ENCODE peak calls at places on chromosomes 2 and 18, in ten cellular contexts. B is adrenal gland, Y is K562, V is HepG2, Z is lower leg skin, N is IMR-90, X is body of pancreas, D is uterus, I is tibial nerve, M is H54. C is an unnamed sample.

GRCh38 chr2:219041252-219041651 is at the start of gene CFAP65:
- DNase-seq in N (peak; percentile 58), Z (no peak), X (peak; percentile 74), Y (peak; percentile 15), M (no peak), I (no peak), D (no peak), V (no peak), B (no peak), C (no peak)

GRCh38 chr18:55114856-55115255 is 155.6 kb upstream of the CCDC68 start:
- DNase-seq in Y (no peak), N (no peak), X (no peak), D (no peak), I (no peak), M (no peak), Z (no peak), B (no peak), V (no peak), C (no peak)

GRCh38 chr2:2750867-2751714 is 420.0 kb upstream of the MYT1L start:
- DNase-seq in Y (no peak), M (no peak), I (no peak), B (no peak), X (no peak), N (no peak), D (no peak), V (no peak), Z (no peak), C (no peak)

GRCh38 chr2:68292108-68292710 is 27.5 kb downstream of the CNRIP1 start:
- DNase-seq in M (peak; percentile 19), Y (peak; percentile 49), X (peak; percentile 35), I (no peak), D (no peak), N (peak; percentile 37), V (peak; percentile 45), B (peak; percentile 14), Z (no peak), C (peak; percentile 76)

GRCh38 chr2:150698016-150698661 is 210.7 kb upstream of the RND3 start:
- DNase-seq in N (peak; percentile 58), I (peak; percentile 11), Y (no peak), M (no peak), B (no peak), D (no peak), X (no peak), V (no peak), Z (no peak), C (no peak)

GRCh38 chr2:23513881-23514793 is 129.2 kb downstream of the KLHL29 start:
- DNase-seq in B (no peak), Y (no peak), Z (no peak), M (no peak), V (no peak), D (peak; percentile 75), I (no peak), X (no peak), N (no peak), C (no peak)

GRCh38 chr2:104976603-104977120 is 61.2 kb upstream of the MRPS9 start:
- DNase-seq in I (no peak), B (no peak), Z (no peak), N (no peak), X (no peak), D (no peak), V (peak; percentile 33), M (peak; percentile 12), Y (peak; percentile 21), C (peak; percentile 21)

GRCh38 chr2:157722580-157723234 is 94.0 kb upstream of the ACVR1C start:
- DNase-seq in D (no peak), Y (no peak), B (no peak), Z (no peak), X (no peak), M (no peak), N (peak; percentile 11), I (no peak), V (no peak), C (peak; percentile 5)

GRCh38 chr18:8703181-8703638 is 2.1 kb upstream of the MTCL1 start:
- DNase-seq in V (no peak), N (no peak), I (no peak), D (no peak), Y (no peak), B (no peak), X (no peak), M (no peak), Z (no peak), C (peak; percentile 28)

GRCh38 chr2:106032676-106033075 is 161.4 kb downstream of the UXS1 start:
- DNase-seq in V (no peak), B (no peak), N (no peak), Y (no peak), X (no peak), D (no peak), Z (no peak), I (no peak), M (no peak), C (no peak)

GRCh38 chr2:26345284-26345553 is 724 bp upstream of the SELENOI start:
- DNase-seq in B (no peak), I (no peak), V (no peak), X (no peak), M (no peak), Z (no peak), D (no peak), N (no peak), Y (peak; percentile 45), C (no peak)

GRCh38 chr2:26345554-26346453 is at the start of gene SELENOI:
- DNase-seq in X (peak; percentile 99), I (peak; percentile 96), M (peak; percentile 79), D (peak; percentile 99), N (peak; percentile 99), Z (peak; percentile 99), B (peak; percentile 99), Y (peak; percentile 98), V (peak; percentile 100), C (peak; percentile 100)

GRCh38 chr2:26346454-26347053 is at the start of gene ADGRF3:
- DNase-seq in V (peak; percentile 63), N (peak; percentile 19), I (peak; percentile 19), X (peak; percentile 72), B (peak; percentile 77), Z (peak; percentile 26), M (no peak), D (peak; percentile 41), Y (no peak), C (peak; percentile 70)

GRCh38 chr2:26347286-26347865 is 787 bp upstream of the ADGRF3 start:
- DNase-seq in M (no peak), D (no peak), X (no peak), N (peak; percentile 33), B (no peak), Z (no peak), V (no peak), I (no peak), Y (no peak), C (peak; percentile 50)

GRCh38 chr2:26344581-26345283 is 1.2 kb upstream of the SELENOI start:
- DNase-seq in Z (no peak), X (peak; percentile 42), Y (peak; percentile 27), V (peak; percentile 63), I (no peak), B (peak; percentile 56), N (peak; percentile 49), M (no peak), D (peak; percentile 24), C (peak; percentile 81)
- TF ChIP-seq POLR2A in Z (no peak), X (no peak), Y (no peak), V (peak; percentile 32), I (no peak), B (no peak), N (no peak), M (no peak), D (no peak), C (no peak)

GRCh38 chr2:97995734-97996624 is at the start of gene TMEM131:
- DNase-seq in I (peak; percentile 82), Y (peak; percentile 95), V (peak; percentile 88), D (peak; percentile 91), Z (peak; percentile 92), M (peak; percentile 91), B (peak; percentile 94), N (peak; percentile 93), X (peak; percentile 94), C (peak; percentile 97)
- TF ChIP-seq POLR2A in I (peak; percentile 75), Y (peak; percentile 73), V (peak; percentile 90), D (peak; percentile 75), Z (peak; percentile 30), M (peak; percentile 92), B (peak; percentile 49), N (no peak), X (peak; percentile 58), C (peak; percentile 86)

GRCh38 chr18:49845629-49846252 is 32.4 kb upstream of the ACAA2 start:
- DNase-seq in D (no peak), I (peak; percentile 4), B (no peak), X (no peak), M (no peak), Y (no peak), Z (no peak), V (no peak), N (no peak), C (no peak)

GRCh38 chr18:49847524-49847923 is 34.2 kb upstream of the ACAA2 start:
- DNase-seq in X (no peak), D (no peak), V (no peak), Y (no peak), N (no peak), B (no peak), M (no peak), I (no peak), Z (no peak), C (no peak)

GRCh38 chr18:49846263-49846662 is 32.9 kb upstream of the ACAA2 start:
- DNase-seq in D (no peak), I (peak; percentile 5), M (no peak), X (no peak), Z (no peak), V (no peak), N (peak; percentile 35), Y (no peak), B (no peak), C (no peak)

GRCh38 chr18:49848115-49848514 is 34.8 kb upstream of the ACAA2 start:
- DNase-seq in Z (no peak), I (peak; percentile 3), M (no peak), N (no peak), D (no peak), B (no peak), Y (no peak), V (no peak), X (no peak), C (no peak)

GRCh38 chr18:49846718-49847470 is 33.6 kb upstream of the ACAA2 start:
- DNase-seq in Y (no peak), N (no peak), I (no peak), B (no peak), V (no peak), M (no peak), X (no peak), D (no peak), Z (no peak), C (no peak)
- TF ChIP-seq POLR2A in Y (no peak), N (no peak), I (no peak), B (no peak), V (no peak), M (no peak), X (no peak), D (no peak), Z (no peak), C (no peak)

DNA sequence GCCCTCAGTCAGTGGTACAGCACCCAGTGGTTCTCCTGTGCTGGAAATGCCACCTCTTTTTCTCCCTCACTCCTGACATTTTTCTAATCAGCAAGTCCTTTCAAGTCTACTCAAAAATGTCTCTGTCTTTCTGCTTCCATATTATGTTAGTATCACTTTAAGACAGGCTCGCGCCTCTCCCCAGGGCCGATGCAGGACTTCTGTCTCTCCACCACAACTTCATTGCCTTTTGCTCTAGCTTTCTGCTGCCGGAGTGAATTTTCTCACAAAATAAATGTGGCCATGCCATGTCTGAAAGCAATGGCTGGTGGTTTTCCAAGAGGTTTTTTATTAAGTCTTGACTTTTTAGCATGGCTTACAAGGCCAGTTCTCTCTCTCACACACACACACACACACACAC is 73.6 kb downstream of the AOX1 start:
- DNase-seq in N (no peak), V (no peak), D (no peak), B (no peak), Z (no peak), X (no peak), M (no peak), I (no peak), Y (no peak), C (no peak)
- TF ChIP-seq POLR2A in N (no peak), V (no peak), D (no peak), B (no peak), Z (no peak), X (no peak), M (no peak), I (no peak), Y (no peak), C (no peak)

C was measured in erythroblast.